ENCODE peak calls at places on chromosomes 5 and 9, in eight cellular contexts. K is neural progenitor cell, Q is esophagus muscularis mucosa, O is AG04450, L is HL-60, D is PC-3, E is stomach, J is coronary artery. C is an unnamed sample.

GRCh38 chr5:148988328-148988727 is 74.5 kb downstream of the SH3TC2 start:
- DNase-seq in K (no peak), Q (no peak), O (no peak), L (no peak), D (no peak), E (no peak), J (no peak), C (no peak)

GRCh38 chr5:431001-431710 is 11.8 kb upstream of the EXOC3 start:
- DNase-seq in K (peak; percentile 80), Q (no peak), O (no peak), L (no peak), D (peak; percentile 62), E (peak; percentile 44), J (peak; percentile 71), C (no peak)

GRCh38 chr5:159782197-159782994 is 133.9 kb upstream of the ADRA1B start:
- DNase-seq in K (no peak), Q (peak; percentile 86), O (no peak), L (no peak), D (no peak), E (no peak), J (no peak), C (no peak)

GRCh38 chr5:35096933-35097332 is 49.2 kb upstream of the AGXT2 start:
- DNase-seq in K (no peak), Q (no peak), O (no peak), L (no peak), D (no peak), E (no peak), J (no peak), C (no peak)

GRCh38 chr5:174414315-174414710 is 310.1 kb upstream of the MSX2 start:
- DNase-seq in K (no peak), Q (no peak), O (no peak), L (no peak), D (no peak), E (no peak), J (no peak), C (no peak)

GRCh38 chr5:20601678-20602100 is 613.7 kb upstream of the CDH18 start:
- DNase-seq in K (peak; percentile 25), Q (no peak), O (no peak), L (no peak), D (peak; percentile 47), E (no peak), J (no peak), C (no peak)

GRCh38 chr9:92850898-92851297 is 26.9 kb downstream of the ZNF484 start:
- DNase-seq in K (no peak), Q (no peak), O (no peak), L (no peak), D (peak; percentile 26), E (no peak), J (no peak), C (no peak)

GRCh38 chr9:137972988-137973470 is 95.4 kb downstream of the CACNA1B start:
- DNase-seq in K (no peak), Q (no peak), O (no peak), L (no peak), D (no peak), E (no peak), J (no peak), C (no peak)

GRCh38 chr5:178668579-178668978 is 41.7 kb upstream of the CLK4 start:
- DNase-seq in K (no peak), Q (no peak), O (no peak), L (no peak), D (peak; percentile 78), E (no peak), J (no peak), C (no peak)

GRCh38 chr5:52708463-52708862 is 79.3 kb upstream of the ITGA1 start:
- DNase-seq in K (no peak), Q (no peak), O (no peak), L (no peak), D (no peak), E (no peak), J (no peak), C (no peak)

GRCh38 chr5:52709171-52709925 is 78.4 kb upstream of the ITGA1 start:
- DNase-seq in K (no peak), Q (no peak), O (no peak), L (no peak), D (peak; percentile 50), E (no peak), J (no peak), C (no peak)

GRCh38 chr5:52710310-52710971 is 77.3 kb upstream of the ITGA1 start:
- DNase-seq in K (no peak), Q (no peak), O (no peak), L (no peak), D (no peak), E (no peak), J (no peak), C (no peak)

GRCh38 chr5:52712354-52712753 is 75.4 kb upstream of the ITGA1 start:
- DNase-seq in K (no peak), Q (no peak), O (no peak), L (no peak), D (no peak), E (no peak), J (no peak), C (no peak)

GRCh38 chr5:52710972-52711596 is 76.6 kb upstream of the ITGA1 start:
- DNase-seq in K (no peak), Q (no peak), O (no peak), L (no peak), D (no peak), E (no peak), J (no peak), C (no peak)
- H3K27ac ChIP-seq in K (no peak overlapping the region), Q (no peak overlapping the region), O (no peak overlapping the region), L (no peak overlapping the region), D (no peak overlapping the region), E (peak overlapping the region; percentile 60), J (no peak overlapping the region), C (no peak overlapping the region)

GRCh38 chr9:22124263-22125011 is 115.3 kb upstream of the CDKN2B start:
- DNase-seq in K (no peak), Q (no peak), O (no peak), L (no peak), D (peak; percentile 73), E (peak; percentile 33), J (no peak), C (no peak)
- H3K27ac ChIP-seq in K (no peak overlapping the region), Q (no peak overlapping the region), O (no peak overlapping the region), L (no peak overlapping the region), D (peak overlapping the region; percentile 71), E (no peak overlapping the region), J (no peak overlapping the region), C (no peak overlapping the region)

GRCh38 chr9:70601000-70601929 is 186.8 kb upstream of the KLF9 start:
- DNase-seq in K (no peak), Q (peak; percentile 96), O (peak; percentile 97), L (no peak), D (peak; percentile 22), E (peak; percentile 84), J (peak; percentile 99), C (peak; percentile 86)
- H3K27ac ChIP-seq in K (no peak overlapping the region), Q (peak overlapping the region; percentile 91), O (peak overlapping the region; percentile 99), L (no peak overlapping the region), D (no peak overlapping the region), E (peak overlapping the region; percentile 87), J (peak overlapping the region; percentile 98), C (peak overlapping the region; percentile 79)

GRCh38 chr9:136088481-136088938 is 6.6 kb downstream of the NACC2 start:
- DNase-seq in K (peak; percentile 1), Q (no peak), O (no peak), L (no peak), D (no peak), E (no peak), J (no peak), C (no peak)

GRCh38 chr9:136086213-136086881 is 8.7 kb downstream of the NACC2 start:
- DNase-seq in K (peak; percentile 1), Q (no peak), O (no peak), L (no peak), D (no peak), E (no peak), J (no peak), C (no peak)

GRCh38 chr9:136085815-136086212 is 9.3 kb downstream of the NACC2 start:
- DNase-seq in K (no peak), Q (no peak), O (no peak), L (no peak), D (no peak), E (peak; percentile 89), J (peak; percentile 88), C (peak; percentile 72)

GRCh38 chr9:136087741-136088480 is 7.2 kb downstream of the NACC2 start:
- DNase-seq in K (peak; percentile 5), Q (no peak), O (no peak), L (no peak), D (no peak), E (no peak), J (no peak), C (no peak)

DNA sequence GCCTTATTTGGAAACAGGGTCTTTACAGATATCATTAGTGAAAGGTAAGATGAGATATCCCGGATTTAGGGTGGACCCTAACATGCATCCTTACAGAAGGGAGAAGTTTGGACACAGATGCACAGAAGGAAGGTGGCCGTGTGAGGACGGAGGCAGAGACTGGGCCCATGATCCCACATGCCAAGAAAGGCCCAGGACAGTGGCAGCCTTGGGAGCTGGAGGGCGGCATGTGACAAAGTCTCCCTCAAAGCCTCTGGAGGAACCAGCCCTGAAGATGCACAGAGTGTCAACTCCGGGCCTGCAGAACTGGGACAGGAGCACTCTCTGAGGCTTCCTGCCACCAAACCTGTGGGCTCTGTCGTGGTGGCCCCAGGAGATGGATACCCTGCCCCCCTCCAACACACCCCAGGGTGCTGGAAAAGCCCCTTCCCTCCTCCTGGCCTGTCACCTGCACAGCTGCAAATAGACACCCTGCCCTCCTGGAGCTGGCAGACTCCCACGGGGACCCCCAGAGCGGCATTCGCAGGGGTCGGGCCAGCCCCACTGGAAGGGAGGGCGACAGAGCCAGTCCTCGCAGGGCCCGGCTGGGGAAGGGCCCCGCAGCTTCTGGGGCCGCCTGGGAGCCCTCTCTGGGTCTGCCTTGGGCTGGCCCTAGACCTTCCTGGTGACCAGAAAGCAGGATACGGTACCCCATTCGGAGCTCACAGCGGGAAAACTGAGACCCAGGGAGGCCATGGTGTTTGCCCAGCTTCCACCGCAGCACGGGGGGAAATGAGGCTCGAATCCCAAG is 7.9 kb downstream of the NACC2 start:
- DNase-seq in K (peak; percentile 5), Q (no peak), O (no peak), L (no peak), D (no peak), E (no peak), J (no peak), C (no peak)
- H3K27ac ChIP-seq in K (no peak overlapping the region), Q (peak overlapping the region; percentile 99), O (no peak overlapping the region), L (peak overlapping the region; percentile 97), D (no peak overlapping the region), E (peak overlapping the region; percentile 39), J (peak overlapping the region; percentile 91), C (peak overlapping the region; percentile 83)

C was measured in substantia nigra.